ENCODE peak calls at places on chromosomes 12 and 14, in four cellular contexts. F, K, Y and N are unnamed samples.

GRCh38 chr12:22635812-22636211 is 10.8 kb downstream of the ETNK1 start:
- ATAC-seq in F (no peak), K (no peak), Y (no peak), N (no peak)

GRCh38 chr14:32102152-32102787 is 25.2 kb downstream of the ARHGAP5 start:
- ATAC-seq in F (no peak), K (peak), Y (no peak), N (no peak)

GRCh38 chr12:93530358-93530757 is 42.1 kb upstream of the SOCS2 start:
- ATAC-seq in F (no peak), K (no peak), Y (no peak), N (no peak)

GRCh38 chr14:71574976-71575375 is 357.3 kb upstream of the RGS6 start:
- ATAC-seq in F (peak), K (peak), Y (no peak), N (no peak)

GRCh38 chr14:28751467-28752058 is 15.0 kb upstream of the FOXG1 start:
- ATAC-seq in F (no peak), K (peak), Y (no peak), N (no peak)

GRCh38 chr12:32217354-32218310 is 111.0 kb downstream of the BICD1 start:
- ATAC-seq in F (no peak), K (peak), Y (no peak), N (peak)

GRCh38 chr12:123427036-123427769 is 9.3 kb downstream of the RILPL2 start:
- ATAC-seq in F (no peak), K (no peak), Y (no peak), N (no peak)

GRCh38 chr12:62793256-62794217 is 141.4 kb downstream of the PPM1H start:
- ATAC-seq in F (peak), K (peak), Y (peak), N (peak)

GRCh38 chr12:101819467-101819866 is 11.3 kb downstream of the GNPTAB start:
- ATAC-seq in F (no peak), K (no peak), Y (no peak), N (no peak)

GRCh38 chr14:39762576-39763401 is 330.6 kb upstream of the FBXO33 start:
- ATAC-seq in F (no peak), K (no peak), Y (no peak), N (no peak)

GRCh38 chr12:89105243-89105642 is 247.1 kb downstream of the DUSP6 start:
- ATAC-seq in F (no peak), K (no peak), Y (no peak), N (no peak)

GRCh38 chr14:91509083-91509877 is 830 bp downstream of the PPP4R3A start:
- ATAC-seq in F (no peak), K (peak), Y (peak), N (no peak)

GRCh38 chr12:19499030-19499429 is 59.7 kb downstream of the AEBP2 start:
- ATAC-seq in F (no peak), K (no peak), Y (no peak), N (no peak)

GRCh38 chr12:14879222-14879933 is 6.3 kb downstream of the MGP start:
- ATAC-seq in F (peak), K (no peak), Y (no peak), N (peak)

GRCh38 chr12:101795013-101795412 is 35.7 kb downstream of the GNPTAB start:
- ATAC-seq in F (no peak), K (no peak), Y (no peak), N (no peak)